ENCODE peak calls at places on chromosomes 16 and 17, in four cellular contexts. H is NCI-H460; I is CD8-positive, alpha-beta memory T cell; X is amniotic stem cell. A is an unnamed sample.

GRCh38 chr16:80719573-80719972 is 84.8 kb downstream of the CDYL2 start:
- DNase-seq in X (no peak), H (no peak), I (peak; percentile 20), A (no peak)

GRCh38 chr17:76528156-76528527 is 9.4 kb downstream of the CYGB start:
- DNase-seq in I (no peak), X (no peak), H (no peak), A (no peak)

GRCh38 chr17:35931794-35932419 is 1.3 kb upstream of the RDM1 start:
- DNase-seq in X (no peak), I (no peak), H (no peak), A (no peak)

GRCh38 chr17:16282522-16282921 is 65.5 kb downstream of the PIGL start:
- DNase-seq in X (peak; percentile 71), H (no peak), I (no peak), A (peak; percentile 4)

GRCh38 chr17:14134456-14134855 is 65.2 kb downstream of the COX10 start:
- DNase-seq in I (no peak), X (no peak), H (no peak), A (no peak)

GRCh38 chr16:28898942-28899341 is 20.7 kb downstream of the ATP2A1 start:
- DNase-seq in X (no peak), I (no peak), H (no peak), A (no peak)

GRCh38 chr17:69179227-69179952 is 37.7 kb upstream of the ABCA6 start:
- DNase-seq in H (no peak), X (peak; percentile 5), I (no peak), A (no peak)

GRCh38 chr17:34379876-34380275 is 16.8 kb upstream of the CCL1 start:
- DNase-seq in X (no peak), I (no peak), H (no peak), A (no peak)

GRCh38 chr17:68378202-68379149 is 78.8 kb downstream of the WIPI1 start:
- DNase-seq in X (peak; percentile 75), H (peak; percentile 96), I (no peak), A (peak; percentile 89)

GRCh38 chr17:33370384-33370783 is 77.3 kb upstream of the ASIC2 start:
- DNase-seq in I (no peak), H (no peak), X (no peak), A (no peak)

GRCh38 chr17:60745544-60745943 is 67.9 kb downstream of the BCAS3 start:
- DNase-seq in I (no peak), H (no peak), X (no peak), A (no peak)

GRCh38 chr17:5635949-5636348 is 51.6 kb upstream of the NLRP1 start:
- DNase-seq in I (no peak), X (no peak), H (no peak), A (no peak)

GRCh38 chr17:83079340-83079747 is at the start of gene METRNL:
- DNase-seq in X (peak; percentile 54), H (peak; percentile 63), I (peak; percentile 57), A (peak; percentile 80)

GRCh38 chr17:38943607-38944006 is 18.2 kb downstream of the LASP1NB start:
- DNase-seq in H (no peak), X (no peak), I (no peak), A (no peak)

GRCh38 chr17:31424944-31425582 is 33.6 kb downstream of the RAB11FIP4 start:
- DNase-seq in H (no peak), X (no peak), I (no peak), A (no peak)

GRCh38 chr16:48165961-48166578 is 10.3 kb upstream of the ABCC12 start:
- DNase-seq in I (no peak), X (no peak), H (no peak), A (no peak)

GRCh38 chr17:29079433-29079832 is 36.5 kb downstream of the PIPOX start:
- DNase-seq in I (no peak), X (no peak), H (no peak), A (no peak)

GRCh38 chr16:30567160-30567990 is 4.1 kb downstream of the ZNF688 start:
- DNase-seq in I (peak; percentile 24), H (no peak), X (no peak), A (no peak)

GRCh38 chr16:67965668-67966548 is 2.5 kb downstream of the SLC12A4 start:
- DNase-seq in I (no peak), X (no peak), H (no peak), A (no peak)

GRCh38 chr17:59619313-59620063 is at the start of gene CLTC:
- DNase-seq in H (peak; percentile 96), X (peak; percentile 95), I (peak; percentile 88), A (peak; percentile 98)

GRCh38 chr17:67244621-67245072 is 349 bp downstream of the HELZ start:
- DNase-seq in I (peak; percentile 11), X (no peak), H (no peak), A (no peak)

GRCh38 chr16:52634101-52634500 is 87.2 kb upstream of the TOX3 start:
- DNase-seq in H (no peak), X (no peak), I (no peak), A (no peak)

GRCh38 chr16:25151996-25152395 is 40.5 kb downstream of the LCMT1 start:
- DNase-seq in H (no peak), I (no peak), X (no peak), A (no peak)

GRCh38 chr17:2782030-2782429 is 14.2 kb upstream of the RAP1GAP2 start:
- DNase-seq in X (no peak), H (no peak), I (no peak), A (no peak)

GRCh38 chr17:51056813-51057510 is 63.7 kb downstream of the SPAG9 start:
- DNase-seq in H (peak; percentile 52), X (peak; percentile 46), I (no peak), A (no peak)

GRCh38 chr16:54487933-54488332 is 201.3 kb upstream of the IRX3 start:
- DNase-seq in I (no peak), H (no peak), X (no peak), A (no peak)

GRCh38 chr16:85851034-85851780 is 47.8 kb upstream of the IRF8 start:
- DNase-seq in I (no peak), X (no peak), H (no peak), A (no peak)

GRCh38 chr16:9706217-9706616 is 476.0 kb downstream of the GRIN2A start:
- DNase-seq in I (no peak), H (no peak), X (no peak), A (no peak)

GRCh38 chr17:17921192-17922082 is 50.8 kb downstream of the TOM1L2 start:
- DNase-seq in H (peak; percentile 22), I (no peak), X (peak; percentile 60), A (peak; percentile 64)

GRCh38 chr17:10875411-10875810 is 37.5 kb upstream of the PIRT start:
- DNase-seq in H (peak; percentile 14), I (no peak), X (no peak), A (no peak)

GRCh38 chr17:50118076-50118827 is 11.7 kb downstream of the SAMD14 start:
- DNase-seq in I (no peak), H (no peak), X (no peak), A (no peak)

GRCh38 chr17:12512712-12513355 is 152.9 kb upstream of the MYOCD start:
- DNase-seq in H (no peak), I (no peak), X (no peak), A (no peak)

GRCh38 chr16:57167951-57168350 is 17.9 kb downstream of the PSME3IP1 start:
- DNase-seq in X (no peak), I (no peak), H (peak; percentile 62), A (no peak)

GRCh38 chr17:82416771-82417170 is 1.4 kb upstream of the HEXD start:
- DNase-seq in I (no peak), H (no peak), X (no peak), A (no peak)

GRCh38 chr16:1458336-1458976 is 14.1 kb upstream of the CCDC154 start:
- DNase-seq in I (no peak), X (no peak), H (no peak), A (no peak)

GRCh38 chr17:40564195-40564882 is 933 bp downstream of the CCR7 start:
- DNase-seq in H (no peak), X (no peak), I (peak; percentile 41), A (no peak)

A was measured in T1000.